ENCODE peak calls at places on chromosomes 11 and 22, in four cellular contexts. I, X, H and P are unnamed samples.

GRCh38 chr11:33412231-33412630 is 155.1 kb downstream of the HIPK3 start:
- DNase-seq in H (no peak), X (no peak), I (no peak), P (no peak)

GRCh38 chr11:44067266-44067665 is 1.2 kb downstream of the ACCS start:
- DNase-seq in X (no peak), I (no peak), H (no peak), P (no peak)

GRCh38 chr11:62569611-62570010 is 4.1 kb downstream of the EEF1G start:
- DNase-seq in X (no peak), H (no peak), I (no peak), P (no peak)

GRCh38 chr11:107769189-107769588 is 57.3 kb upstream of the SLN start:
- DNase-seq in H (no peak), I (no peak), X (no peak), P (no peak)

GRCh38 chr11:122727101-122727929 is 71.8 kb downstream of the UBASH3B start:
- DNase-seq in H (no peak), X (no peak), I (no peak), P (peak)

GRCh38 chr11:109894242-109894641 is 198.9 kb upstream of the ZC3H12C start:
- DNase-seq in X (no peak), I (no peak), H (no peak), P (no peak)

GRCh38 chr11:5367461-5368074 is 16.0 kb upstream of the OR51M1 start:
- DNase-seq in X (no peak), I (no peak), H (peak), P (no peak)

GRCh38 chr11:45107051-45107450 is 39.4 kb upstream of the PRDM11 start:
- DNase-seq in I (no peak), X (no peak), H (no peak), P (no peak)

GRCh38 chr11:1224491-1225385 is 1.9 kb downstream of the MUC5B start:
- DNase-seq in H (no peak), I (peak), X (peak), P (no peak)

GRCh38 chr11:3184732-3185347 is 19.7 kb upstream of the OSBPL5 start:
- DNase-seq in X (no peak), I (no peak), H (no peak), P (no peak)

GRCh38 chr22:49827853-49828598 is at the start of gene BRD1:
- DNase-seq in X (peak), H (peak), I (peak), P (peak)

GRCh38 chr11:133992121-133992520 is 35.4 kb upstream of the IGSF9B start:
- DNase-seq in I (no peak), H (no peak), X (no peak), P (no peak)

GRCh38 chr11:72752088-72752914 is at the start of gene ARAP1:
- DNase-seq in X (peak), H (peak), I (peak), P (peak)

GRCh38 chr22:50269573-50270301 is 443 bp downstream of the MAPK11 start:
- DNase-seq in H (peak), I (peak), X (no peak), P (no peak)

GRCh38 chr11:12540075-12540685 is 134.0 kb upstream of the TEAD1 start:
- DNase-seq in I (no peak), X (no peak), H (no peak), P (no peak)

GRCh38 chr11:12541588-12542151 is 132.6 kb upstream of the TEAD1 start:
- DNase-seq in H (no peak), I (no peak), X (no peak), P (no peak)

GRCh38 chr11:12539570-12539969 is 134.7 kb upstream of the TEAD1 start:
- DNase-seq in I (no peak), H (no peak), X (no peak), P (no peak)

GRCh38 chr11:12542186-12542935 is 131.9 kb upstream of the TEAD1 start:
- DNase-seq in H (no peak), I (peak), X (no peak), P (no peak)

DNA sequence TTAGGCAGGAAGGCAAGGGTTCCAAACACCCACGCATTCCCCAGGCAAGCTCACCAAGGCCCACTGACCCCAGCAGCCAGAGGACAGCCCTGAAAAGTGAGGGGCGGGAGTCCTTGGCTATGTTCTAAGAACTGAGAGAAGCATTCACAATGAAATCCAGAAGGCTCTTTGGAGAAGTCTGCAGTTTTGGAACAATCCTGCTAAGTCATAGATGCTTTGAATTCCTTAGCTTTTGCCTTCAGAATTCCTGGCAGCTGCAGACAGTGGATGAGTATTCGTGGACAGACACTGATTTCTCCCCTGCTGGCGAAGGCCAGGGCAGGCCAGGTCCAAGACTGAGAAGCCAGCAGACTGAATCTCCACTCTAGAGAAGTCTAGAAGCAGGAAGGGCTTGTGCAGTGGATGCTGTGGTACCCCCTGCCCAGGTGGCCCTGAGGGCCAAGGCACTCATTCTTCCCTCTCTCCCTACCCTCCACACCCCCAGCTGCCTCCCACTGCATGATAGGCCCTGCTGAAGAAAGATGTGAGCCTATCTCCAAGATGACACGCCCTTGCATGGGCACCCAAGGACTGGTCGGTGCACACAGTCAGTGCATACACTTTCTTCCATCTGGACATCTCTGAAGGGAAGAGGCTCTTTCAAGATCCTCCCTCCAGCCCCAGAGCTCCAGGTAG is 133.2 kb upstream of the TEAD1 start:
- DNase-seq in H (no peak), X (no peak), I (no peak), P (no peak)
- H3K27ac ChIP-seq in H (no peak), X (no peak), I (no peak), P (no peak)

DNA sequence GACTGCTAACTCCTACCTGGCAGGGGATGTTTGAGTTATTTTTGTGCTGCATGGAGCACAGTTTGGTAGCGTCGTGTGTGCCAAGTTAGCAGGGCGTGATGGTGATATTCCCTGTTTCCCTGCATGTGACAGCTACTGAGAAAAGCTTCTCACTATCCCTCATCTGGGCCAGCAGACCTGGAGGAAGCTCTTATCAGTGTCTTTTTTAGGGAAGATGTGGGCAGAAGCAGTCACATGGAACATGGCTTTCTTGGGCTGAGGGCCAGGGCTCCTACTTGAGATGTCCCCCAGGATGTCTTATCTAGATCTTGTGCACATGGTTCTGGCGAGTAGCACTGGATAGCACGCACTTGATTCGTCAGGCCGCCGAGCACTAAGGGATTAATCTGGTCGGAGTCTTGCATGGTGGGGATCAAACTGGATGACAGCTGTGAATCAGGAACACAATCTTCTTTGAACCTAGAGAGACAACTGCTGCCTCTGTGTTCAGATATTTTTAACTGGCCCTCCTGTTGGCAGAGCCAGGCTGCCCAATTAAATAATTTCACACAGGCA is 33.8 kb downstream of the TECTA start:
- DNase-seq in I (no peak), X (no peak), H (no peak), P (no peak)
- H3K27ac ChIP-seq in I (no peak), X (no peak), H (no peak), P (no peak)

GRCh38 chr11:91041626-91042025 is 818.8 kb upstream of the CHORDC1 start:
- DNase-seq in H (no peak), X (no peak), I (no peak), P (no peak)
- H3K27ac ChIP-seq in H (no peak), X (no peak), I (no peak), P (no peak)

GRCh38 chr11:10326080-10326964 is 21.4 kb downstream of the ADM start:
- DNase-seq in X (no peak), I (no peak), H (no peak), P (no peak)
- H3K27ac ChIP-seq in X (no peak), I (peak), H (no peak), P (no peak)

GRCh38 chr11:66268210-66268952 is at the start of gene RAB1B:
- DNase-seq in X (peak), I (peak), H (peak), P (peak)

GRCh38 chr11:66267039-66267378 is 1.4 kb upstream of the RAB1B start:
- DNase-seq in H (no peak), X (no peak), I (no peak), P (no peak)

GRCh38 chr11:66266378-66267038 is 1.9 kb upstream of the RAB1B start:
- DNase-seq in H (no peak), X (no peak), I (peak), P (no peak)

GRCh38 chr11:66268953-66269906 is 791 bp downstream of the RAB1B start:
- DNase-seq in H (no peak), X (peak), I (peak), P (no peak)

DNA sequence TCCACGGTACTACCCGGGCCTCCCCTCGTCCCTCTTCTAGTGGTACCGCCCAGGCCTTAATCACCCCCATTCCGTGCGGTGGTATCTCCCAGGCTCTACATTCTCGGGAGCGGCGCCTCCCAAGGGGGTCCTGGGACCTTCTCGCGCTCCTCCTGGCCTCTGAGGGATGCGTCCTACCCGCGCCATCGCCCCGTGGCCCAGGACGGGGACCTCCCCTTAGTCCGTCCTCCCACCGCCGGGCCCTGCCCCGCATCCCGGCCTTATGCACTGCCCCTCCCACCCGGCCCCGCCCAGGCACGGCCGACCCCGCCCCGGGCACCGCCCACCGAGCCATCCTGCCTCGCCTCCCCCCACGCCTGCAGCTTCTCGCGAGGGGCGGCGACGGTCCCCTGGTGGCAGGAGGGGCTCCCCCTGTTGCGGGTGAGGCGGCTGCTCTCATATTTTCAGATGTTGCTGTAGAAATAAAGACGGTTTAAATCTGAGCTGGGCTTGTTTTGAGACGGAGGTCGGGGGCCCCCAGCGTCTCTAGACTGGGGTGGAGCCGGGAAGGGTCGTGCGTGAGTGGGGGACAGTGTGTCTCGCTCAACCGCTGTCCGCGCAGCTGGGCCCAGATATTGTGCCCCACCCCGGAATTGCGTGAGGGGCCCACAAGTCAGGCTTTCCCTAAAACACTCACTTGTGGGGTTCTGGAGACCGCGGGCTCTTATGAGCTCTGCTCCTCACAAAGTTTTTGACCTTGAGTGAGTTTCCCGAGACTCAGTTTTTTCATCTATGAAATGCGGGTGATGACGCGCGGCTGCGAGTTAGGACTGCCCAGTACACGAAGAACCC is 845 bp upstream of the RAB1B start:
- DNase-seq in H (peak), I (peak), X (peak), P (peak)
- H3K27ac ChIP-seq in H (peak), I (peak), X (no peak), P (peak)